ENCODE peak calls at places on chromosomes 13 and 19, in six cellular contexts. One of them, this sample, is unnamed.

GRCh38 chr13:20127563-20128458 is 33.0 kb downstream of the GJA3 start:
- DNase-seq in HTR-8/SVneo: no peak
- DNase-seq in stimulated activated CD8-positive, alpha-beta memory T cell treated with anti-CD3 and anti-CD28 coated beads, Interleukin-7, amount 100 ng/mL, for 1 hour: no peak
- DNase-seq in iris pigment epithelial cell: peak
- DNase-seq in mucosa of gallbladder: peak
- DNase-seq in GM03348: peak
- DNase-seq in this sample: no peak

GRCh38 chr19:45499196-45500180 is 1.2 kb downstream of the PPM1N start:
- DNase-seq in HTR-8/SVneo: no peak
- DNase-seq in stimulated activated CD8-positive, alpha-beta memory T cell treated with anti-CD3 and anti-CD28 coated beads, Interleukin-7, amount 100 ng/mL, for 1 hour: no peak
- DNase-seq in iris pigment epithelial cell: peak
- DNase-seq in mucosa of gallbladder: peak
- DNase-seq in GM03348: peak
- DNase-seq in this sample: no peak

GRCh38 chr13:67204731-67205130 is 25.4 kb downstream of the PCDH9 start:
- DNase-seq in HTR-8/SVneo: no peak
- DNase-seq in stimulated activated CD8-positive, alpha-beta memory T cell treated with anti-CD3 and anti-CD28 coated beads, Interleukin-7, amount 100 ng/mL, for 1 hour: no peak
- DNase-seq in iris pigment epithelial cell: no peak
- DNase-seq in mucosa of gallbladder: no peak
- DNase-seq in GM03348: no peak
- DNase-seq in this sample: no peak

GRCh38 chr13:61086052-61086451 is 329.6 kb downstream of the PCDH20 start:
- DNase-seq in HTR-8/SVneo: no peak
- DNase-seq in stimulated activated CD8-positive, alpha-beta memory T cell treated with anti-CD3 and anti-CD28 coated beads, Interleukin-7, amount 100 ng/mL, for 1 hour: no peak
- DNase-seq in iris pigment epithelial cell: no peak
- DNase-seq in mucosa of gallbladder: no peak
- DNase-seq in GM03348: no peak
- DNase-seq in this sample: no peak

GRCh38 chr13:112107289-112107688 is 40.3 kb downstream of the SOX1 start:
- DNase-seq in HTR-8/SVneo: no peak
- DNase-seq in stimulated activated CD8-positive, alpha-beta memory T cell treated with anti-CD3 and anti-CD28 coated beads, Interleukin-7, amount 100 ng/mL, for 1 hour: no peak
- DNase-seq in iris pigment epithelial cell: no peak
- DNase-seq in mucosa of gallbladder: no peak
- DNase-seq in GM03348: no peak
- DNase-seq in this sample: no peak

GRCh38 chr13:24271611-24272451 is 37.5 kb upstream of the C1QTNF9 start:
- DNase-seq in HTR-8/SVneo: peak
- DNase-seq in stimulated activated CD8-positive, alpha-beta memory T cell treated with anti-CD3 and anti-CD28 coated beads, Interleukin-7, amount 100 ng/mL, for 1 hour: peak
- DNase-seq in iris pigment epithelial cell: peak
- DNase-seq in mucosa of gallbladder: peak
- DNase-seq in GM03348: peak
- DNase-seq in this sample: no peak

GRCh38 chr13:100541882-100542545 is 46.6 kb downstream of the GGACT start:
- DNase-seq in HTR-8/SVneo: no peak
- DNase-seq in stimulated activated CD8-positive, alpha-beta memory T cell treated with anti-CD3 and anti-CD28 coated beads, Interleukin-7, amount 100 ng/mL, for 1 hour: no peak
- DNase-seq in iris pigment epithelial cell: no peak
- DNase-seq in mucosa of gallbladder: no peak
- DNase-seq in GM03348: no peak
- DNase-seq in this sample: no peak

GRCh38 chr13:93244141-93244917 is 17.7 kb downstream of the GPC6 start:
- DNase-seq in HTR-8/SVneo: no peak
- DNase-seq in stimulated activated CD8-positive, alpha-beta memory T cell treated with anti-CD3 and anti-CD28 coated beads, Interleukin-7, amount 100 ng/mL, for 1 hour: no peak
- DNase-seq in iris pigment epithelial cell: peak
- DNase-seq in mucosa of gallbladder: no peak
- DNase-seq in GM03348: peak
- DNase-seq in this sample: no peak

GRCh38 chr13:27961227-27962085 is 7.7 kb downstream of the CDX2 start:
- DNase-seq in HTR-8/SVneo: no peak
- DNase-seq in stimulated activated CD8-positive, alpha-beta memory T cell treated with anti-CD3 and anti-CD28 coated beads, Interleukin-7, amount 100 ng/mL, for 1 hour: no peak
- DNase-seq in iris pigment epithelial cell: no peak
- DNase-seq in mucosa of gallbladder: no peak
- DNase-seq in GM03348: no peak
- DNase-seq in this sample: no peak

GRCh38 chr19:49861127-49861526 is 6.2 kb downstream of the PNKP start:
- DNase-seq in HTR-8/SVneo: no peak
- DNase-seq in stimulated activated CD8-positive, alpha-beta memory T cell treated with anti-CD3 and anti-CD28 coated beads, Interleukin-7, amount 100 ng/mL, for 1 hour: no peak
- DNase-seq in iris pigment epithelial cell: peak
- DNase-seq in mucosa of gallbladder: no peak
- DNase-seq in GM03348: no peak
- DNase-seq in this sample: no peak

GRCh38 chr13:75541287-75541686 is 3.6 kb upstream of the COMMD6 start:
- DNase-seq in HTR-8/SVneo: no peak
- DNase-seq in stimulated activated CD8-positive, alpha-beta memory T cell treated with anti-CD3 and anti-CD28 coated beads, Interleukin-7, amount 100 ng/mL, for 1 hour: no peak
- DNase-seq in iris pigment epithelial cell: peak
- DNase-seq in mucosa of gallbladder: no peak
- DNase-seq in GM03348: no peak
- DNase-seq in this sample: no peak

GRCh38 chr13:44158741-44159632 is 214.6 kb upstream of the SERP2 start:
- DNase-seq in HTR-8/SVneo: no peak
- DNase-seq in stimulated activated CD8-positive, alpha-beta memory T cell treated with anti-CD3 and anti-CD28 coated beads, Interleukin-7, amount 100 ng/mL, for 1 hour: no peak
- DNase-seq in iris pigment epithelial cell: no peak
- DNase-seq in mucosa of gallbladder: no peak
- DNase-seq in GM03348: no peak
- DNase-seq in this sample: no peak

GRCh38 chr13:111604087-111604486 is 283.6 kb downstream of the TEX29 start:
- DNase-seq in HTR-8/SVneo: no peak
- DNase-seq in stimulated activated CD8-positive, alpha-beta memory T cell treated with anti-CD3 and anti-CD28 coated beads, Interleukin-7, amount 100 ng/mL, for 1 hour: no peak
- DNase-seq in iris pigment epithelial cell: no peak
- DNase-seq in mucosa of gallbladder: no peak
- DNase-seq in GM03348: no peak
- DNase-seq in this sample: no peak